ENCODE peak calls at places on chromosomes 7 and 10, in five cellular contexts. T, F, W, P and Z are unnamed samples.
A peak's percentile ranks its signal among the peaks of the same experiment; 100 is the strongest.

GRCh38 chr7:126401918-126402317 is 850.8 kb downstream of the GRM8 start:
- DNase-seq in T (no peak), W (no peak), F (no peak), P (no peak), Z (no peak)

GRCh38 chr7:2929321-2930201 is 85.5 kb upstream of the GNA12 start:
- DNase-seq in F (no peak), T (no peak), P (peak; percentile 55), W (no peak), Z (peak; percentile 81)

GRCh38 chr7:81211617-81212016 is 292.8 kb upstream of the SEMA3C start:
- DNase-seq in W (no peak), F (no peak), P (no peak), T (no peak), Z (no peak)

GRCh38 chr7:13945670-13946069 is 43.8 kb downstream of the ETV1 start:
- DNase-seq in P (no peak), W (no peak), F (no peak), T (peak; percentile 29), Z (no peak)

GRCh38 chr7:2873686-2874551 is 29.8 kb upstream of the GNA12 start:
- DNase-seq in T (no peak), F (no peak), W (peak; percentile 51), P (no peak), Z (no peak)

GRCh38 chr10:37856881-37857286 is 526 bp downstream of the ZNF248 start:
- DNase-seq in W (peak; percentile 46), T (no peak), P (peak; percentile 66), F (peak; percentile 1), Z (no peak)

GRCh38 chr10:119908201-119908600 is 15.7 kb downstream of the SEC23IP start:
- DNase-seq in T (no peak), P (no peak), F (no peak), W (no peak), Z (no peak)

GRCh38 chr7:30180718-30181117 is 45.9 kb downstream of the MTURN start:
- DNase-seq in P (no peak), W (no peak), T (no peak), F (no peak), Z (no peak)

GRCh38 chr7:66146701-66147100 is 32.1 kb downstream of the CRCP start:
- DNase-seq in W (no peak), P (no peak), F (no peak), T (no peak), Z (no peak)

GRCh38 chr7:137934941-137935848 is 66.7 kb downstream of the CREB3L2 start:
- DNase-seq in P (no peak), T (no peak), F (no peak), W (peak; percentile 20), Z (no peak)

GRCh38 chr10:89164080-89164479 is 43.0 kb downstream of the CH25H start:
- DNase-seq in W (no peak), P (no peak), T (no peak), F (no peak), Z (no peak)

GRCh38 chr7:44752822-44753221 is 4.2 kb downstream of the ZMIZ2 start:
- DNase-seq in P (no peak), F (no peak), W (no peak), T (no peak), Z (no peak)

GRCh38 chr7:93463764-93464163 is 110.8 kb downstream of the CALCR start:
- DNase-seq in W (no peak), F (no peak), T (no peak), P (no peak), Z (no peak)

GRCh38 chr10:15245530-15245929 is 77.0 kb upstream of the NMT2 start:
- DNase-seq in F (no peak), P (no peak), T (no peak), W (peak; percentile 9), Z (no peak)

GRCh38 chr10:103542764-103543616 is 49.5 kb downstream of the NEURL1 start:
- DNase-seq in P (peak; percentile 59), F (peak; percentile 16), T (peak; percentile 54), W (peak; percentile 76), Z (no peak)

GRCh38 chr7:151725844-151726770 is 150.8 kb downstream of the PRKAG2 start:
- DNase-seq in T (no peak), F (no peak), W (no peak), P (no peak), Z (peak; percentile 61)

GRCh38 chr10:123579675-123580074 is 86.5 kb upstream of the GPR26 start:
- DNase-seq in W (no peak), F (no peak), T (no peak), P (no peak), Z (no peak)

GRCh38 chr10:123139521-123140163 is 3.9 kb downstream of the HMX3 start:
- DNase-seq in T (no peak), W (no peak), P (no peak), F (no peak), Z (no peak)

DNA sequence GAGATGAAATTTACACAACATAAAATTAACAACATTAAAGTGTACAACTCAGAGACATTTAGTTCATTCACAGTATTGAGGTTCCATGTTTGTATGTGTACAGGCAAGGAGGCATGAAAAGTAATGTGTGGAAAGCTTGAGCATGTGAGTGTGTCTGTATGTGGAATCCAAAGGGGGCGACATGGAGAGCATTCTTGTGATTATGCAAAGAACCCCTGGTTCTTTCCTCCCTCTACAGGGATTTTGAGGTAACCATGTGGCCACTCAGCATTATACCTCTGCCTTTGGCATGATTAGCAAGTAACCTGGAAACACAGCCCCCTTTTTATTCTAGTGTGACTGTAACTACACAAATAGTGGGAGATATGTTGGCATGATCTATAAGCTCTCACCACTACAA is 21.0 kb downstream of the OR2F1 start:
- DNase-seq in F (no peak), W (no peak), P (no peak), T (no peak), Z (no peak)
- TF ChIP-seq CTCF in F (no peak), W (no peak), P (no peak), T (no peak), Z (peak; percentile 17)

DNA sequence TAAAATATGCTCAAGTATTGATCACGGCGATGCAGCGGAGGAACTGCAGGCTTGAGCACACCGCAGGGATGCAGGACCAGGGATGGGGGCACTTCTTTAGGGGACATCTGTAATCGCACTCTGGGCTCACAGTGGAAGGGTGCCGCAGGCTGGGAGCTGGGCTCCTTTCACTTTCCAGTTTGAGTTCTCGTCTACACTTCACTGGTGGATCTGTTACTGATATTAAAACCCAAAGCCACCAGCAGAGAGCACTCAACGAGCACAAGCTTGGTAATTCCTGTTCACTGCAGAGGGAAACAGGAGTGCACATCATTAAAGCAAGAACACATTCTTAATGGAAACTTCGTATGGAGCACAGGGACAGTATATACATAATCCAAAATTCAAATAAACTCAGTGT is 91.3 kb downstream of the PARD3 start:
- DNase-seq in T (peak; percentile 33), F (no peak), P (no peak), W (no peak), Z (no peak)
- TF ChIP-seq CTCF in T (peak; percentile 64), F (peak; percentile 60), P (peak; percentile 54), W (peak; percentile 33), Z (peak; percentile 84)

GRCh38 chr10:87054373-87055295 is 34.5 kb downstream of the FAM25A start:
- DNase-seq in F (no peak), T (no peak), P (no peak), W (no peak), Z (no peak)
- TF ChIP-seq CTCF in F (peak; percentile 21), T (no peak), P (no peak), W (no peak), Z (no peak)

DNA sequence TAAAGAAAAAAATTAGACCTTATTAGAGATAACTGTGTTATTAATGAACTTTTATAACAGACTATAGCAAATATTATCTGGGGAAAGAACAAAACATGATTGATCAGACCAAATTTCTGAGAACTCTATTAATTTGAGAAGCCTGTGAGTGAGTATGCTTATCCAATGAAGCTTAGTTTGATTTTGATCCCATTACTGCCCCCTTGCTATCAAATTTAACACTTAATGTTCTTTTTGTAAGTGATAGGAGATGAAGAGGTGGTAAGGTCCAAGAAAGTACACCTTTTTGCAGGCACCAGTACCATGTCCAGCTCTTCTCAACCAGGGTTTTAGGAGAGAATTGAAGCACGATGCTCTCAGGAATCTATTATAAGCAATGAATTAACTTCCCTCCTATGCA is 49.9 kb downstream of the ZNF365 start:
- DNase-seq in T (no peak), P (no peak), W (peak; percentile 10), F (no peak), Z (no peak)
- TF ChIP-seq CTCF in T (no peak), P (no peak), W (peak; percentile 69), F (peak; percentile 16), Z (peak; percentile 50)

DNA sequence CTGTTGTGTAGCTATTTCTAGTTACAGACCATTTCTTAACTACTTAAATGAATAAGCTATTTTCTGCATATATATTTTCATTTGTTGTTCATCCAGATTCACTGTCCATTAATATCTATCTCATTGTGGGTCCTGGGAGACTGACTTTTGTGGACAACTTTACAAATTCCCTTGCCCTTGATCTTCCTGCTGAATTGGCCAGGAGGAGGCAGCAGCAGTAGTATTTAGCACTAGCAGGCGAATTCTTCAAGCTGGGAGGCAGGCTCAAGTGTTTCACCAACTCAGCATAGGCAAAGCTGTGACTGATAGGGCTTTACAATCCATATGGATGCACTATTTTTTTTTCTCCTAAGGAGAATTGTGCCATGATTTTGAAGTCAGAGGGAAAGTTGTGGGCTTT is 461.0 kb upstream of the NRG3 start:
- DNase-seq in P (no peak), T (no peak), W (no peak), F (peak; percentile 1), Z (no peak)
- TF ChIP-seq CTCF in P (no peak), T (no peak), W (peak; percentile 15), F (peak; percentile 61), Z (peak; percentile 59)

GRCh38 chr10:28302668-28303488 is at the start of gene MPP7:
- DNase-seq in F (peak; percentile 88), T (peak; percentile 96), P (peak; percentile 97), W (peak; percentile 98), Z (peak; percentile 97)
- TF ChIP-seq CTCF in F (peak; percentile 55), T (peak; percentile 33), P (peak; percentile 40), W (peak; percentile 55), Z (peak; percentile 78)